ENCODE peak calls at places on chromosomes 6 and 20, in four cellular contexts. T is IMR-90, K is endothelial cell of umbilical vein, N is K562. O is an unnamed sample.
A peak's percentile ranks its signal among the peaks of the same experiment; 100 is the strongest.

GRCh38 chr6:24743265-24743943 is 24.4 kb upstream of the C6orf62 start:
- DNase-seq in T (peak; percentile 98), K (peak; percentile 95), N (peak; percentile 38), O (peak; percentile 88)

GRCh38 chr20:4435210-4435609 is 286.5 kb upstream of the PRND start:
- DNase-seq in T (peak; percentile 71), K (no peak), N (no peak), O (no peak)

GRCh38 chr6:66965227-66965626 is 1258.2 kb upstream of the EYS start:
- DNase-seq in T (no peak), K (no peak), N (no peak), O (no peak)

GRCh38 chr6:32622545-32623401 is 14.4 kb upstream of the HLA-DQA1 start:
- DNase-seq in T (peak; percentile 28), K (no peak), N (no peak), O (no peak)

GRCh38 chr20:57838670-57839142 is 128.9 kb upstream of the PMEPA1 start:
- DNase-seq in T (no peak), K (no peak), N (no peak), O (no peak)

GRCh38 chr6:13831623-13832022 is 17.3 kb upstream of the MCUR1 start:
- DNase-seq in T (no peak), K (no peak), N (no peak), O (no peak)

GRCh38 chr6:15249371-15250019 is 3.6 kb downstream of the JARID2 start:
- DNase-seq in T (no peak), K (no peak), N (no peak), O (no peak)

GRCh38 chr6:102115911-102116310 is 722.4 kb downstream of the GRIK2 start:
- DNase-seq in T (no peak), K (no peak), N (no peak), O (no peak)

GRCh38 chr20:49468412-49468811 is 14.1 kb downstream of the KCNB1 start:
- DNase-seq in T (no peak), K (no peak), N (no peak), O (no peak)

GRCh38 chr20:43914697-43915208 is at the start of gene TOX2:
- DNase-seq in T (no peak), K (no peak), N (peak; percentile 89), O (no peak)

GRCh38 chr20:31675828-31676533 is 38.3 kb downstream of the COX4I2 start:
- DNase-seq in T (peak; percentile 25), K (peak; percentile 57), N (peak; percentile 82), O (no peak)

GRCh38 chr6:146209942-146210341 is 181.1 kb downstream of the GRM1 start:
- DNase-seq in T (no peak), K (no peak), N (no peak), O (no peak)

GRCh38 chr6:33766921-33767700 is 20.4 kb upstream of the IP6K3 start:
- DNase-seq in T (no peak), K (no peak), N (no peak), O (no peak)

GRCh38 chr20:55094353-55094861 is 619.0 kb downstream of the DOK5 start:
- DNase-seq in T (no peak), K (no peak), N (peak; percentile 52), O (no peak)

GRCh38 chr6:112040933-112041332 is 13.0 kb upstream of the CCN6 start:
- DNase-seq in T (no peak), K (peak; percentile 91), N (no peak), O (no peak)

GRCh38 chr6:145887969-145888368 is 73.4 kb upstream of the FBXO30 start:
- DNase-seq in T (peak; percentile 42), K (peak; percentile 70), N (no peak), O (no peak)

GRCh38 chr6:106372838-106373501 is 12.5 kb downstream of the CRYBG1 start:
- DNase-seq in T (no peak), K (no peak), N (no peak), O (no peak)

GRCh38 chr20:49646528-49646927 is 67.2 kb downstream of the B4GALT5 start:
- DNase-seq in T (no peak), K (no peak), N (no peak), O (no peak)

GRCh38 chr20:23135449-23136447 is 49.6 kb upstream of the CD93 start:
- DNase-seq in T (no peak), K (peak; percentile 58), N (no peak), O (no peak)

GRCh38 chr6:157145656-157146285 is 177.5 kb downstream of the TMEM242 start:
- DNase-seq in T (peak; percentile 50), K (peak; percentile 14), N (no peak), O (no peak)

GRCh38 chr20:57713505-57713903 is 3.7 kb upstream of the PMEPA1 start:
- DNase-seq in T (no peak), K (no peak), N (no peak), O (no peak)

GRCh38 chr20:23520185-23520584 is 29.3 kb downstream of the CST8 start:
- DNase-seq in T (no peak), K (no peak), N (no peak), O (no peak)

GRCh38 chr6:33607784-33608161 is 13.3 kb upstream of the ITPR3 start:
- DNase-seq in T (no peak), K (no peak), N (peak; percentile 51), O (no peak)

GRCh38 chr6:25302677-25303128 is 23.5 kb downstream of the CARMIL1 start:
- DNase-seq in T (peak; percentile 76), K (no peak), N (no peak), O (no peak)

GRCh38 chr6:14288910-14289309 is 171.3 kb downstream of the CD83 start:
- DNase-seq in T (no peak), K (no peak), N (no peak), O (no peak)

GRCh38 chr20:19710336-19710721 is 47.7 kb upstream of the RIN2 start:
- DNase-seq in T (no peak), K (peak; percentile 45), N (no peak), O (no peak)

GRCh38 chr6:43269273-43270007 is 26.2 kb downstream of the TTBK1 start:
- DNase-seq in T (no peak), K (no peak), N (peak; percentile 92), O (no peak)

GRCh38 chr6:158039571-158040050 is 57.9 kb downstream of the SYNJ2 start:
- DNase-seq in T (peak; percentile 52), K (no peak), N (no peak), O (no peak)

GRCh38 chr6:119978274-119978889 is 628.8 kb upstream of the MAN1A1 start:
- DNase-seq in T (peak; percentile 26), K (no peak), N (no peak), O (no peak)

GRCh38 chr20:1390552-1391403 is 2.1 kb downstream of the FKBP1A start:
- DNase-seq in T (no peak), K (peak; percentile 49), N (no peak), O (no peak)

GRCh38 chr6:3848925-3849605 is at the start of gene FAM50B:
- DNase-seq in T (peak; percentile 80), K (peak; percentile 86), N (peak; percentile 73), O (peak; percentile 45)

GRCh38 chr6:15907914-15908518 is 220.9 kb upstream of the MYLIP start:
- DNase-seq in T (no peak), K (no peak), N (peak; percentile 89), O (peak; percentile 52)

GRCh38 chr6:96116674-96117073 is 100.9 kb downstream of the FUT9 start:
- DNase-seq in T (no peak), K (no peak), N (peak; percentile 4), O (no peak)
- H3K9me1 ChIP-seq in T (no peaks in the 10 kb centered on the region), K (no peaks in the 10 kb centered on the region), N (no peaks in the 10 kb centered on the region), O (no peaks in the 10 kb centered on the region)

GRCh38 chr6:165970001-165970400 is 197.7 kb downstream of the TBXT start:
- DNase-seq in T (no peak), K (no peak), N (no peak), O (no peak)
- TF ChIP-seq CTCF in T (no peak), K (no peak), N (no peak), O (no peak)

GRCh38 chr20:14765370-14765701 is 427.9 kb upstream of the FLRT3 start:
- DNase-seq in T (no peak), K (no peak), N (no peak), O (no peak)
- H3K9me1 ChIP-seq in T (no peaks in the 10 kb centered on the region), K (no peaks in the 10 kb centered on the region), N (no peaks in the 10 kb centered on the region), O (no peaks in the 10 kb centered on the region)

GRCh38 chr6:28107506-28107905 is 16.9 kb upstream of the ZSCAN16 start:
- DNase-seq in T (no peak), K (no peak), N (no peak), O (no peak)

GRCh38 chr6:28105286-28105685 is 19.1 kb upstream of the ZSCAN16 start:
- DNase-seq in T (no peak), K (no peak), N (peak; percentile 23), O (no peak)

GRCh38 chr6:28104392-28105250 is 19.8 kb upstream of the ZSCAN16 start:
- DNase-seq in T (peak; percentile 70), K (peak; percentile 72), N (peak; percentile 87), O (no peak)
- TF ChIP-seq CTCF in T (peak; percentile 49), K (peak; percentile 55), N (peak; percentile 92), O (peak; percentile 86)

DNA sequence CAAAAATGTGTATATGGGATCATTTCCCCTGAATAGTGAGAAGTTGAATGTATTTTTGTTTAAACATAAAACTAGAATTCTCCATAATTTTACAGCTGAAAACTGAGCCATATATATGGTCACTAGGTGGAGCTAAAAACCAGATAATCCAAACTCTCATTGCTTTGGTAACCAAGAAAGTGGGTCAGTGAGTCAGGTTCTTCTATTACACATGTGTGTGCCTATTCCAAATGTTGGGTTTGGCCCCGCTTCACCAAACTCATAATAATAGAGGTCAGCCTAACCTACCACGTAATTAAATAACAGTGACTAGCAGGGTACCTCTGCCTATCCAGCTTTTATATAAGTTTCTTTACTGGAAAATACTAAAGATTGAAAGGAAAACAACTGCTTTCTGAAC is 19.3 kb upstream of the RNGTT start:
- DNase-seq in T (peak; percentile 79), K (peak; percentile 70), N (peak; percentile 39), O (peak; percentile 30)
- H3K9me1 ChIP-seq in T (no peaks in the 10 kb centered on the region), K (no peaks in the 10 kb centered on the region), N (no peaks in the 10 kb centered on the region), O (no peaks in the 10 kb centered on the region)

DNA sequence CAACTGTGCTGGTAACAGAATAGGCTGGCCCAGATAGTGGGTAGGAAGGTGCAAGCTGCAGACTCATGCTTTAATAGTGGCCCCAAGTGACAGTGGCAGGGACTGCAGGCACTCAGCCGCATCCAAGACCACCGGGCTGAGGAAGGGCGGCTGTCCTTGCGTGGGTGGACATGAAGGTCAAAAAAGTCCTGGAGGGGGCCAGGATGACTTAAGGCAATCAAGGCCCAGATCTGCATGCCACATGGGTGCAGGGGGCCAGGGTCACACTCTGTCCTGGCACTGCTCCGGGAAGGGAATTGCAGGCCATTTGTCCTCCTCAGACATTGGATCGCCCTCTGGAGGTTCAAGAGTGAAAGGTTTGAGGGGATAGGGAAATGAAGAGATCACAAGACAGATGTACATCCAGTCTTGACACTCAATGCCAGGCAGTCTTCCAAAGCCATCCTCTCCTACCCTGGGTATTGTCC is 10.4 kb upstream of the VNN2 start:
- DNase-seq in T (no peak), K (peak; percentile 32), N (peak; percentile 45), O (no peak)
- TF ChIP-seq CTCF in T (peak; percentile 21), K (peak; percentile 16), N (peak; percentile 71), O (peak; percentile 52)

DNA sequence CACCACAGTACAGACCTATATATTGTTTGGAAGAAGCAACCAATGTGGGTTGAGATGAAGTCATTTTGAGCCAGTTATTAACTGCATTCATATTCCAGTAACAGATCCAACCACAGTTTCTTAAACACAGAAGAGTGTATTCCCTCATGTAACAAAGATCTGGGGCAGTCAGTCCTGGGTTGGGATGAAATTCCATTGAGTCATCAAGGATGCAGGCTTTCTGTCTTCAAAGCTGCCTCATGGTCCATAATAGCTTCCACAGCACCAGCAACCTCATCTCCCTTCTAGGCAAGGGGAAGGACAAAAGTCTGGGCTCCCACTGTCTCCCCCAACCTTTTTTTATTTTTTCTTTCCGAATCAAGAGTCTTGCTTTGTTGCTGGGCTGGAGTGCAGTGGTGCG is 2.9 kb upstream of the SOD2 start:
- DNase-seq in T (peak; percentile 91), K (no peak), N (no peak), O (no peak)
- H3K9me1 ChIP-seq in T (peaks cover 26% of the 10 kb centered on the region), K (no peaks in the 10 kb centered on the region), N (no peaks in the 10 kb centered on the region), O (no peaks in the 10 kb centered on the region)

O was measured in keratinocyte.